ENCODE peak calls at places on chromosomes 5 and 9, in ten cellular contexts. X is neuronal stem cell, G is amniotic epithelial cell, V is Right ventricle myocardium superior, P is A549, S is midbrain, H is astrocyte, R is memory B cell, K is NCI-H2081, Y is choroid plexus epithelial cell. T is an unnamed sample.

GRCh38 chr9:88533951-88534455 is 975 bp upstream of the NXNL2 start:
- DNase-seq in V (peak), H (peak), R (no peak), G (peak), K (no peak), S (no peak), X (peak), Y (peak), P (peak), T (peak)

GRCh38 chr5:112116372-112116771 is 302.7 kb downstream of the EPB41L4A start:
- DNase-seq in P (no peak), G (no peak), Y (no peak), K (no peak), H (peak), V (no peak), R (no peak), X (no peak), S (no peak), T (no peak)

GRCh38 chr5:59756373-59757035 is 137.0 kb downstream of the PDE4D start:
- DNase-seq in V (no peak), R (no peak), K (no peak), S (no peak), Y (no peak), H (no peak), P (peak), X (no peak), G (peak), T (no peak)

GRCh38 chr5:173714551-173715428 is 98.3 kb upstream of the BOD1 start:
- DNase-seq in Y (peak), S (no peak), G (peak), V (no peak), X (no peak), R (no peak), H (peak), P (peak), K (no peak), T (peak)

GRCh38 chr5:156802501-156802900 is 47.6 kb upstream of the PPP1R2B start:
- DNase-seq in R (no peak), S (no peak), X (no peak), Y (no peak), H (no peak), G (no peak), K (no peak), V (no peak), P (no peak), T (no peak)

GRCh38 chr9:91119679-91120078 is 242.0 kb downstream of the AUH start:
- DNase-seq in S (no peak), G (no peak), K (no peak), Y (peak), X (no peak), V (no peak), R (no peak), H (peak), P (no peak), T (peak)

GRCh38 chr9:135588886-135589595 is 27.5 kb downstream of the PAEP start:
- DNase-seq in R (no peak), P (no peak), K (no peak), H (no peak), X (no peak), Y (no peak), G (no peak), S (no peak), V (no peak), T (no peak)

GRCh38 chr5:123156577-123157296 is 67.7 kb downstream of the PRDM6 start:
- DNase-seq in R (no peak), G (peak), Y (peak), X (no peak), P (no peak), H (peak), K (no peak), V (no peak), S (no peak), T (peak)

GRCh38 chr9:4139201-4139600 is 160.7 kb downstream of the GLIS3 start:
- DNase-seq in Y (no peak), V (no peak), H (no peak), K (no peak), R (no peak), X (no peak), G (peak), S (no peak), P (no peak), T (no peak)

GRCh38 chr9:93666279-93666784 is 89.9 kb downstream of the PHF2 start:
- DNase-seq in X (no peak), G (no peak), R (no peak), H (no peak), P (no peak), S (no peak), K (no peak), Y (no peak), V (peak), T (no peak)

GRCh38 chr5:76663573-76663972 is 40.4 kb upstream of the F2RL2 start:
- DNase-seq in X (no peak), K (no peak), G (no peak), S (no peak), V (no peak), H (no peak), Y (no peak), P (no peak), R (no peak), T (no peak)

GRCh38 chr9:99822596-99823391 is 1.1 kb downstream of the NR4A3 start:
- DNase-seq in Y (peak), P (peak), H (peak), V (peak), X (peak), S (peak), R (peak), K (peak), G (peak), T (peak)

GRCh38 chr9:134602547-134603362 is 38.8 kb upstream of the COL5A1 start:
- DNase-seq in P (peak), X (no peak), Y (peak), R (peak), S (no peak), K (no peak), V (no peak), G (peak), H (peak), T (peak)

GRCh38 chr5:88298425-88298824 is 29.8 kb upstream of the TMEM161B start:
- DNase-seq in K (no peak), R (no peak), H (peak), V (no peak), P (no peak), G (peak), S (no peak), X (no peak), Y (peak), T (peak)

GRCh38 chr5:135245521-135246499 is 153.2 kb downstream of the MACROH2A1 start:
- DNase-seq in K (no peak), V (no peak), H (peak), R (no peak), X (no peak), G (peak), P (peak), S (no peak), Y (peak), T (peak)

GRCh38 chr5:96093890-96094381 is 132.3 kb upstream of the ELL2 start:
- DNase-seq in X (no peak), P (peak), H (peak), S (no peak), Y (no peak), V (no peak), R (no peak), K (no peak), G (no peak), T (no peak)

GRCh38 chr5:157947156-157947555 is 88.2 kb upstream of the CLINT1 start:
- DNase-seq in X (no peak), Y (no peak), R (no peak), V (no peak), P (no peak), S (no peak), H (no peak), K (no peak), G (peak), T (no peak)

GRCh38 chr9:114694146-114694545 is 12.2 kb upstream of the TEX48 start:
- DNase-seq in S (no peak), H (peak), V (no peak), X (no peak), Y (no peak), P (no peak), K (no peak), R (no peak), G (peak), T (peak)

GRCh38 chr5:153881687-153882086 is 157.0 kb downstream of the FAM114A2 start:
- DNase-seq in S (no peak), H (no peak), R (no peak), V (no peak), Y (no peak), X (no peak), K (no peak), P (no peak), G (peak), T (no peak)

GRCh38 chr5:25849270-25849669 is 1189.1 kb downstream of the CDH9 start:
- DNase-seq in H (no peak), V (no peak), X (no peak), Y (no peak), G (no peak), S (no peak), K (no peak), R (no peak), P (no peak), T (no peak)

GRCh38 chr5:175752826-175753535 is 95.1 kb downstream of the HRH2 start:
- DNase-seq in P (no peak), Y (no peak), S (no peak), G (no peak), V (no peak), K (no peak), R (no peak), X (no peak), H (no peak), T (no peak)

GRCh38 chr9:70000481-70000880 is 43.2 kb upstream of the MAMDC2 start:
- DNase-seq in S (no peak), K (no peak), R (no peak), V (no peak), X (no peak), P (no peak), H (no peak), Y (no peak), G (peak), T (no peak)

T was measured in IMR-90.